ENCODE peak calls at places on chromosomes 12 and 14, in four cellular contexts. A is iPS DF 6.9; U is stimulated activated CD4-positive, alpha-beta T cell treated with anti-CD3 and anti-CD28 coated beads, Interleukin-4, amount 100 ng/mL, for 4 hours; F is astrocyte of the spinal cord. K is an unnamed sample.

GRCh38 chr12:11968516-11968915 is 102.2 kb upstream of the BCL2L14 start:
- DNase-seq in A (no peak), F (no peak), U (no peak), K (no peak)

GRCh38 chr12:81953541-81953940 is 194.4 kb upstream of the PPFIA2 start:
- DNase-seq in F (peak), U (no peak), A (no peak), K (no peak)

GRCh38 chr14:89188492-89188891 is 228.5 kb downstream of the FOXN3 start:
- DNase-seq in A (no peak), F (no peak), U (no peak), K (no peak)

GRCh38 chr12:6938353-6939186 is 5.0 kb upstream of the RNU7-1 start:
- DNase-seq in F (no peak), A (no peak), U (no peak), K (no peak)

GRCh38 chr12:118536306-118536900 is 160.0 kb downstream of the SUDS3 start:
- DNase-seq in F (no peak), A (no peak), U (no peak), K (no peak)

GRCh38 chr14:102793531-102794328 is 16.5 kb downstream of the TRAF3 start:
- DNase-seq in F (no peak), A (no peak), U (no peak), K (no peak)

GRCh38 chr12:2692156-2692555 is 102.6 kb upstream of the FKBP4 start:
- DNase-seq in A (no peak), F (no peak), U (peak), K (no peak)

GRCh38 chr12:66674495-66675122 is 4.3 kb downstream of the GRIP1 start:
- DNase-seq in U (no peak), A (no peak), F (peak), K (peak)

GRCh38 chr14:35299708-35300107 is 7.5 kb downstream of the PSMA6 start:
- DNase-seq in A (no peak), U (no peak), F (no peak), K (no peak)

GRCh38 chr12:6604254-6605029 is 2.7 kb downstream of the CHD4 start:
- DNase-seq in U (no peak), F (no peak), A (no peak), K (no peak)

GRCh38 chr14:91154851-91155625 is 41.2 kb downstream of the DGLUCY start:
- DNase-seq in F (peak), U (peak), A (no peak), K (peak)

GRCh38 chr12:132174015-132174660 is 29.9 kb downstream of the NOC4L start:
- DNase-seq in U (no peak), A (no peak), F (no peak), K (no peak)

GRCh38 chr12:26121841-26122680 is 2.8 kb downstream of the BHLHE41 start:
- DNase-seq in A (no peak), U (no peak), F (no peak), K (no peak)

GRCh38 chr14:58593977-58594376 is 43.8 kb upstream of the DACT1 start:
- DNase-seq in F (no peak), U (no peak), A (no peak), K (no peak)

GRCh38 chr12:43336962-43337555 is 214.9 kb downstream of the ADAMTS20 start:
- DNase-seq in A (no peak), U (no peak), F (peak), K (peak)

GRCh38 chr12:111998015-111998414 is 14.9 kb downstream of the TMEM116 start:
- DNase-seq in U (no peak), F (no peak), A (no peak), K (no peak)

GRCh38 chr14:35878272-35879140 is 52.4 kb downstream of the BRMS1L start:
- DNase-seq in A (no peak), F (peak), U (no peak), K (peak)

GRCh38 chr14:103393687-103394626 is 8.7 kb downstream of the MARK3 start:
- DNase-seq in F (peak), U (no peak), A (no peak), K (peak)

GRCh38 chr14:22689186-22689585 is 45.0 kb upstream of the OR6J1 start:
- DNase-seq in F (peak), U (no peak), A (no peak), K (peak)

GRCh38 chr12:13772264-13772663 is 209.1 kb downstream of the GRIN2B start:
- DNase-seq in F (no peak), A (no peak), U (no peak), K (no peak)

GRCh38 chr14:23364164-23364571 is 804 bp downstream of the EFS start:
- DNase-seq in U (no peak), F (no peak), A (no peak), K (no peak)

GRCh38 chr12:24172773-24173447 is 223.4 kb upstream of the SOX5 start:
- DNase-seq in U (no peak), A (no peak), F (no peak), K (no peak)